ENCODE peak calls at places on chromosomes 1 and 21, in seven cellular contexts. S is mesenchymal stem cell, K is neuronal stem cell, B is H9, I is IMR-90, Q is trophoblast cell, C is H1. D is an unnamed sample.

GRCh38 chr1:205579711-205580110 is 52.1 kb downstream of the ELK4 start:
- DNase-seq in S (no peak), K (no peak), B (peak), I (no peak), Q (no peak), C (no peak), D (no peak)

GRCh38 chr1:8702121-8702520 is 115.3 kb downstream of the RERE start:
- DNase-seq in S (peak), K (no peak), B (peak), I (no peak), Q (peak), C (no peak), D (peak)

GRCh38 chr1:216456682-216457081 is 33.4 kb upstream of the USH2A start:
- DNase-seq in S (peak), K (no peak), B (no peak), I (peak), Q (no peak), C (no peak), D (peak)

GRCh38 chr1:78079580-78079979 is 33.8 kb downstream of the GIPC2 start:
- DNase-seq in S (peak), K (no peak), B (no peak), I (peak), Q (no peak), C (no peak), D (no peak)

GRCh38 chr1:231625975-231626534 is 535 bp upstream of the DISC1 start:
- DNase-seq in S (no peak), K (no peak), B (peak), I (no peak), Q (no peak), C (no peak), D (peak)

GRCh38 chr1:27555700-27556424 is 48.1 kb downstream of the AHDC1 start:
- DNase-seq in S (peak), K (no peak), B (no peak), I (no peak), Q (no peak), C (no peak), D (peak)

GRCh38 chr21:45318556-45319341 is 31.1 kb upstream of the POFUT2 start:
- DNase-seq in S (peak), K (no peak), B (peak), I (peak), Q (peak), C (no peak), D (no peak)

GRCh38 chr1:185644531-185644930 is 89.7 kb upstream of the HMCN1 start:
- DNase-seq in S (no peak), K (no peak), B (no peak), I (no peak), Q (peak), C (no peak), D (no peak)

GRCh38 chr1:25874635-25875153 is 814 bp downstream of the PAQR7 start:
- DNase-seq in S (no peak), K (no peak), B (no peak), I (no peak), Q (no peak), C (no peak), D (no peak)

GRCh38 chr1:3745071-3745470 is 7.2 kb upstream of the CCDC27 start:
- DNase-seq in S (no peak), K (no peak), B (no peak), I (no peak), Q (no peak), C (no peak), D (no peak)

GRCh38 chr1:213988639-213989070 is 882 bp downstream of the PROX1 start:
- DNase-seq in S (no peak), K (no peak), B (no peak), I (no peak), Q (no peak), C (no peak), D (no peak)

GRCh38 chr1:42674214-42674613 is 8.0 kb upstream of the YBX1 start:
- DNase-seq in S (no peak), K (no peak), B (no peak), I (no peak), Q (no peak), C (no peak), D (no peak)

GRCh38 chr1:228691926-228692325 is 43.4 kb upstream of the RHOU start:
- DNase-seq in S (peak), K (no peak), B (no peak), I (peak), Q (peak), C (no peak), D (peak)

GRCh38 chr1:15703562-15703961 is 19.4 kb downstream of the PLEKHM2 start:
- DNase-seq in S (peak), K (no peak), B (no peak), I (peak), Q (peak), C (no peak), D (no peak)

GRCh38 chr1:218739426-218739825 is 394.3 kb downstream of the TGFB2 start:
- DNase-seq in S (no peak), K (no peak), B (no peak), I (peak), Q (no peak), C (no peak), D (no peak)

GRCh38 chr1:202234331-202235002 is 40.9 kb downstream of the LGR6 start:
- DNase-seq in S (peak), K (no peak), B (no peak), I (peak), Q (peak), C (no peak), D (peak)

GRCh38 chr1:219774386-219774785 is 154.0 kb downstream of the SLC30A10 start:
- DNase-seq in S (no peak), K (no peak), B (no peak), I (no peak), Q (no peak), C (no peak), D (no peak)

GRCh38 chr1:13749543-13750307 is 49.7 kb downstream of the PRDM2 start:
- DNase-seq in S (peak), K (peak), B (no peak), I (peak), Q (peak), C (no peak), D (peak)

GRCh38 chr1:200473698-200474371 is 64.0 kb upstream of the ZNF281 start:
- DNase-seq in S (no peak), K (no peak), B (no peak), I (no peak), Q (no peak), C (no peak), D (no peak)

GRCh38 chr1:55214214-55214902 is 806 bp downstream of the USP24 start:
- DNase-seq in S (peak), K (peak), B (peak), I (no peak), Q (no peak), C (no peak), D (peak)

GRCh38 chr1:59298710-59299346 is 1.9 kb downstream of the FGGY start:
- DNase-seq in S (no peak), K (no peak), B (no peak), I (peak), Q (peak), C (no peak), D (peak)

GRCh38 chr1:244552336-244552735 is 91.3 kb downstream of the CATSPERE start:
- DNase-seq in S (no peak), K (no peak), B (no peak), I (no peak), Q (peak), C (no peak), D (peak)

GRCh38 chr1:40732756-40733301 is 41.3 kb downstream of the NFYC start:
- DNase-seq in S (peak), K (no peak), B (no peak), I (no peak), Q (no peak), C (no peak), D (no peak)

GRCh38 chr1:87644500-87645245 is 316.0 kb downstream of the LMO4 start:
- DNase-seq in S (peak), K (no peak), B (no peak), I (peak), Q (no peak), C (no peak), D (peak)

GRCh38 chr1:67457247-67457646 is 27.0 kb upstream of the SERBP1 start:
- DNase-seq in S (no peak), K (no peak), B (no peak), I (no peak), Q (peak), C (no peak), D (no peak)

GRCh38 chr1:1270813-1271212 is 2.8 kb downstream of the UBE2J2 start:
- DNase-seq in S (no peak), K (no peak), B (no peak), I (peak), Q (no peak), C (no peak), D (no peak)

GRCh38 chr1:180265871-180266270 is 35.8 kb downstream of the LHX4 start:
- DNase-seq in S (no peak), K (no peak), B (no peak), I (no peak), Q (no peak), C (no peak), D (no peak)

GRCh38 chr21:33761104-33762036 is 119.1 kb downstream of the ITSN1 start:
- DNase-seq in S (peak), K (no peak), B (no peak), I (peak), Q (peak), C (no peak), D (peak)

GRCh38 chr1:9235123-9235513 is 544 bp downstream of the H6PD start:
- DNase-seq in S (peak), K (no peak), B (peak), I (peak), Q (peak), C (no peak), D (peak)

GRCh38 chr1:80375662-80376061 is 1369.1 kb upstream of the ADGRL4 start:
- DNase-seq in S (peak), K (no peak), B (no peak), I (peak), Q (peak), C (no peak), D (no peak)

GRCh38 chr1:192749349-192749748 is 59.5 kb upstream of the RGS2 start:
- DNase-seq in S (no peak), K (no peak), B (no peak), I (no peak), Q (no peak), C (no peak), D (no peak)

GRCh38 chr21:31902438-31902837 is 29.6 kb downstream of the HUNK start:
- DNase-seq in S (no peak), K (no peak), B (no peak), I (no peak), Q (no peak), C (no peak), D (no peak)

GRCh38 chr1:167561753-167562152 is 8.2 kb upstream of the CREG1 start:
- DNase-seq in S (no peak), K (no peak), B (no peak), I (no peak), Q (peak), C (no peak), D (no peak)

DNA sequence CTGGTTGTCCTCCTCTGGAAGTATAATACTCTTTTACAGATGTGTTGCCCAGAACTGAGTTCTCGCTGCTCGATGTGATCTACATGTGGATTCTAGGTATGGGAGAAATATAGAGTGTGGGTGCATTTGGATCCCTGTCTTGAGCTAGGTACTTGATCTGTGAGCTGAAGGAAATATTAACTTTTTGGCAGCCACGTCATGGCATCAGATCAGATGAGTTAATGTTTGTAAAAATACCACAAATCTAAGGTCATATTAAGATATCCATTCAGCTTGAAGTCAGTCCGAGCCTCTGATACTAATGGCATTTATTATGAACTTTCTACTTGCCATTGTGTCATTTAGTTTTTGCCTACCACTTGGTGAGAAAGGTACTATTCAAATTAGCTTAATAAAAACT is 24.6 kb downstream of the MAPKAPK2 start:
- DNase-seq in S (no peak), K (no peak), B (no peak), I (no peak), Q (no peak), C (no peak), D (no peak)
- H2BK5ac ChIP-seq in S (no peak), K (no peak), B (no peak), I (no peak), Q (no peak), C (no peak), D (no peak)

GRCh38 chr1:226035915-226036314 is 26.6 kb upstream of the H3-3A start:
- DNase-seq in S (no peak), K (no peak), B (no peak), I (no peak), Q (no peak), C (no peak), D (no peak)

GRCh38 chr1:226038661-226039060 is 23.9 kb upstream of the H3-3A start:
- DNase-seq in S (no peak), K (no peak), B (no peak), I (no peak), Q (no peak), C (no peak), D (no peak)

GRCh38 chr1:226033599-226034390 is 28.7 kb upstream of the H3-3A start:
- DNase-seq in S (no peak), K (no peak), B (no peak), I (no peak), Q (no peak), C (no peak), D (no peak)

GRCh38 chr1:226029568-226030225 is 30.6 kb upstream of the SDE2 start:
- DNase-seq in S (no peak), K (no peak), B (no peak), I (no peak), Q (no peak), C (no peak), D (no peak)

DNA sequence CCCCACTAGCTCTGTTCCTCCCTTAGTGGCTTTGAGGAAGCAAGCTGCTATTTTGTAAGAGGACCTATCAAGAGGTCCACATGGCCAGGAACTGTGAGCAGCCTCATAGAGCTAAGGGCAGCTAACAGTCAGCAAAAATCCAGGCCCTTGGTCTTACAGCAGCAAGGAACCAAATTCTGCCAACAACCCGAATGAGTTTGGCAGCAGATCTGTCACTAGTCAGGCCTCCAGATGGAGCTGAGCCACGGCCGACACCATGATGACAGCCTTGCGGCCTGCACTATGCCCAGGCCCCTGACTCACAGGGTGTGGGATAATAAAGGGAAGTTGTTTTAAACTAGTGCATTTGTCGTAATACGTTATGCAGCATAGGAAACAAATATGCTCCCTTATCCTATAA is 28.0 kb upstream of the H3-3A start:
- DNase-seq in S (no peak), K (no peak), B (no peak), I (peak), Q (peak), C (no peak), D (no peak)
- H2AK5ac ChIP-seq in S (no peak), K (no peak), B (no peak), I (no peak), Q (peak), C (no peak), D (no peak)

DNA sequence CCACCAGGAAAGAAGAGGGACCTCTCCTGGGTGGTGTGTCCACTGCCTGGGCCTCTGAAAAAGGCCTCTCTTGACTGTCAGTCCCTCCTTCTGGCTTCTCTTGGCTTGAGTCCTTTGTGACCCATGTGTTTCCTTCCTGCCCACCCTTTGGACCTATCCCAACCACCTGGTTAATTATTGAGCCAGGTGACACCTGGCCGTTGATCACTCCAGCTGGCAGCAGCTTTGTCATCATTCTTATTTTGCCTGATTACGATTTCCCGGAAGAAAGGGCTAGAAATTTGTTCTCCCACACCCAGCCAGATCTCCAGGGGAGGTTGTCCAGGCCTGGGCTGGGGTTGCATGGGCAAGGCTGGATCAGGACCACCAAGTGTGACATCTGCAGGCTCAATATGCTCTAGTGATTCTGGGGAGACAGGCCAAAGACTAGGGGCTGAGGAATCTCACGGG is 24.8 kb downstream of the CSF1 start:
- DNase-seq in S (no peak), K (no peak), B (no peak), I (no peak), Q (no peak), C (no peak), D (no peak)
- H4K8ac ChIP-seq in S (no peak), K (no peak), B (no peak), I (no peak), Q (no peak), C (no peak), D (no peak)

GRCh38 chr1:46830665-46831322 is 31.9 kb downstream of the CYP4B1 start:
- DNase-seq in S (no peak), K (no peak), B (no peak), I (no peak), Q (no peak), C (no peak), D (no peak)
- H2BK5ac ChIP-seq in S (no peak), K (no peak), B (no peak), I (no peak), Q (no peak), C (no peak), D (no peak)

GRCh38 chr1:91916811-91917460 is 31.0 kb upstream of the TGFBR3 start:
- DNase-seq in S (no peak), K (no peak), B (no peak), I (no peak), Q (peak), C (no peak), D (peak)
- H2AK5ac ChIP-seq in S (no peak), K (no peak), B (no peak), I (no peak), Q (no peak), C (no peak), D (no peak)

GRCh38 chr1:154577346-154578057 is 9.9 kb downstream of the CHRNB2 start:
- DNase-seq in S (no peak), K (no peak), B (no peak), I (no peak), Q (no peak), C (no peak), D (no peak)
- H4K8ac ChIP-seq in S (no peak), K (no peak), B (no peak), I (no peak), Q (no peak), C (no peak), D (no peak)